ENCODE peak calls at places on chromosomes 5 and 9, in four cellular contexts. One of them, this sample, is unnamed.

GRCh38 chr5:60700347-60700815 is 415 bp upstream of the DEPDC1B start:
- DNase-seq in hepatocyte: no peak
- DNase-seq in A549: no peak
- DNase-seq in neural crest cell: no peak
- DNase-seq in this sample: peak; percentile 13

GRCh38 chr5:142777858-142778257 is 7.7 kb downstream of the ARHGAP26 start:
- DNase-seq in hepatocyte: no peak
- DNase-seq in A549: no peak
- DNase-seq in neural crest cell: no peak
- DNase-seq in this sample: no peak

GRCh38 chr9:129857207-129857606 is 21.9 kb downstream of the USP20 start:
- DNase-seq in hepatocyte: no peak
- DNase-seq in neural crest cell: no peak
- DNase-seq in A549: no peak
- DNase-seq in this sample: no peak

GRCh38 chr5:172334196-172334595 is 50.6 kb upstream of the UBTD2 start:
- DNase-seq in A549: peak; percentile 30
- DNase-seq in hepatocyte: no peak
- DNase-seq in neural crest cell: no peak
- DNase-seq in this sample: no peak

GRCh38 chr9:91223000-91223399 is 138.7 kb downstream of the AUH start:
- DNase-seq in A549: no peak
- DNase-seq in hepatocyte: no peak
- DNase-seq in neural crest cell: no peak
- DNase-seq in this sample: no peak

GRCh38 chr5:109297900-109298299 is 111.9 kb downstream of the PJA2 start:
- DNase-seq in A549: no peak
- DNase-seq in hepatocyte: no peak
- DNase-seq in neural crest cell: no peak
- DNase-seq in this sample: no peak

GRCh38 chr5:124661317-124662141 is 84.9 kb downstream of the ZNF608 start:
- DNase-seq in A549: peak; percentile 97
- DNase-seq in neural crest cell: no peak
- DNase-seq in hepatocyte: peak; percentile 85
- DNase-seq in this sample: peak; percentile 19

GRCh38 chr5:16736158-16736994 is 119.6 kb upstream of the RETREG1 start:
- DNase-seq in hepatocyte: peak; percentile 72
- DNase-seq in A549: no peak
- DNase-seq in neural crest cell: peak; percentile 46
- DNase-seq in this sample: no peak

GRCh38 chr5:51172853-51173635 is 210.2 kb upstream of the ISL1 start:
- DNase-seq in A549: no peak
- DNase-seq in neural crest cell: no peak
- DNase-seq in hepatocyte: no peak
- DNase-seq in this sample: no peak

GRCh38 chr5:169251685-169252084 is 49.3 kb downstream of the SLIT3 start:
- DNase-seq in A549: no peak
- DNase-seq in hepatocyte: no peak
- DNase-seq in neural crest cell: no peak
- DNase-seq in this sample: no peak

GRCh38 chr9:71506821-71507220 is 261.5 kb downstream of the CEMIP2 start:
- DNase-seq in hepatocyte: peak; percentile 52
- DNase-seq in neural crest cell: no peak
- DNase-seq in A549: peak; percentile 63
- DNase-seq in this sample: no peak

GRCh38 chr5:88322785-88323184 is 54.1 kb upstream of the TMEM161B start:
- DNase-seq in A549: no peak
- DNase-seq in hepatocyte: no peak
- DNase-seq in neural crest cell: no peak
- DNase-seq in this sample: no peak

GRCh38 chr9:137382728-137383452 is 40.1 kb downstream of the EXD3 start:
- DNase-seq in A549: no peak
- DNase-seq in neural crest cell: no peak
- DNase-seq in hepatocyte: no peak
- DNase-seq in this sample: no peak

GRCh38 chr9:109383356-109383755 is 62.5 kb upstream of the EPB41L4B start:
- DNase-seq in hepatocyte: no peak
- DNase-seq in A549: no peak
- DNase-seq in neural crest cell: no peak
- DNase-seq in this sample: no peak

GRCh38 chr9:137349471-137350033 is 47.5 kb upstream of the NRARP start:
- DNase-seq in hepatocyte: no peak
- DNase-seq in neural crest cell: no peak
- DNase-seq in A549: no peak
- DNase-seq in this sample: no peak

GRCh38 chr5:14508046-14508445 is 73.5 kb upstream of the OTULINL start:
- DNase-seq in hepatocyte: no peak
- DNase-seq in A549: no peak
- DNase-seq in neural crest cell: no peak
- DNase-seq in this sample: no peak

GRCh38 chr5:43121565-43122484 is 1.1 kb downstream of the ZNF131 start:
- DNase-seq in hepatocyte: peak; percentile 42
- DNase-seq in A549: peak; percentile 46
- DNase-seq in neural crest cell: peak; percentile 49
- DNase-seq in this sample: peak; percentile 32

GRCh38 chr9:124354364-124355031 is 60.7 kb downstream of the PSMB7 start:
- DNase-seq in A549: no peak
- DNase-seq in hepatocyte: no peak
- DNase-seq in neural crest cell: no peak
- DNase-seq in this sample: peak; percentile 11

GRCh38 chr5:148976569-148977321 is 86.1 kb downstream of the SH3TC2 start:
- DNase-seq in A549: no peak
- DNase-seq in neural crest cell: no peak
- DNase-seq in hepatocyte: no peak
- DNase-seq in this sample: no peak

GRCh38 chr9:38067892-38068615 is 973 bp downstream of the SHB start:
- DNase-seq in A549: no peak
- DNase-seq in neural crest cell: peak; percentile 12
- DNase-seq in hepatocyte: peak; percentile 42
- DNase-seq in this sample: no peak

GRCh38 chr5:28344803-28345433 is 1306.5 kb upstream of the CDH9 start:
- DNase-seq in hepatocyte: peak; percentile 74
- DNase-seq in A549: peak; percentile 45
- DNase-seq in neural crest cell: no peak
- DNase-seq in this sample: no peak

GRCh38 chr5:54460181-54460919 is 4.9 kb downstream of the HSPB3 start:
- DNase-seq in neural crest cell: no peak
- DNase-seq in hepatocyte: no peak
- DNase-seq in A549: peak; percentile 54
- DNase-seq in this sample: no peak

GRCh38 chr9:121185774-121186403 is 15.8 kb downstream of the RAB14 start:
- DNase-seq in A549: no peak
- DNase-seq in neural crest cell: no peak
- DNase-seq in hepatocyte: no peak
- DNase-seq in this sample: no peak

GRCh38 chr9:116377179-116377790 is 223.7 kb downstream of the PAPPA start:
- DNase-seq in A549: peak; percentile 48
- DNase-seq in hepatocyte: peak; percentile 13
- DNase-seq in neural crest cell: no peak
- DNase-seq in this sample: no peak

GRCh38 chr5:138148811-138149210 is 9.6 kb upstream of the NME5 start:
- DNase-seq in hepatocyte: no peak
- DNase-seq in A549: peak; percentile 67
- DNase-seq in neural crest cell: no peak
- DNase-seq in this sample: no peak

GRCh38 chr9:98879958-98880300 is 63.8 kb upstream of the COL15A1 start:
- DNase-seq in neural crest cell: no peak
- DNase-seq in hepatocyte: no peak
- DNase-seq in A549: no peak
- DNase-seq in this sample: no peak

GRCh38 chr5:165026971-165027370 is 1521.6 kb downstream of the MAT2B start:
- DNase-seq in A549: no peak
- DNase-seq in neural crest cell: no peak
- DNase-seq in hepatocyte: no peak
- DNase-seq in this sample: no peak

GRCh38 chr5:165031361-165031760 is 1525.9 kb downstream of the MAT2B start:
- DNase-seq in neural crest cell: no peak
- DNase-seq in hepatocyte: no peak
- DNase-seq in A549: no peak
- DNase-seq in this sample: no peak

DNA sequence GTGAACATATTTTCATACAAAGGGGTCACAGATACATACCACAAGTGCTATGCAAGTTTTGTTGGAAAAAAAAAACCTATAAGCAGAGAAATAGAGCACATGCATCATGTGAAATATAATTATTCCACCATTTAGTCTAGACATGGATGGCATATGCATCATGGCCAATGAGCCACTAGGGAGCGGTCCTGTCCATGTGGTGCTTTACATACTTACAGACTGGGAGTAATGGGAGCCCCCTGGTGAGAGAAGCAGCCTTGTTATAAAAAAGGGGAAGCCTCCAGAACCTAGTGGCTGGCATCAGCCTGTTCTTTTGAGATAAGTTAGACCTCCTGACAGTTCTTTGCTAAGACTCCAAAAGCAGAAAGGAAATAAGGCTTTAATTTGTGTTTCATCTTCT is 1524.1 kb downstream of the MAT2B start:
- DNase-seq in hepatocyte: peak; percentile 59
- DNase-seq in neural crest cell: no peak
- DNase-seq in A549: peak; percentile 31
- DNase-seq in this sample: no peak
- TF ChIP-seq CTCF in hepatocyte: peak; percentile 56
- TF ChIP-seq CTCF in neural crest cell: peak; percentile 49
- TF ChIP-seq CTCF in A549: no peak
- TF ChIP-seq CTCF in this sample: no peak

GRCh38 chr9:34125681-34126206 is 754 bp downstream of the DCAF12 start:
- DNase-seq in hepatocyte: peak; percentile 39
- DNase-seq in A549: peak; percentile 21
- DNase-seq in neural crest cell: no peak
- DNase-seq in this sample: no peak
- TF ChIP-seq CTCF in hepatocyte: peak; percentile 3
- TF ChIP-seq CTCF in A549: no peak
- TF ChIP-seq CTCF in neural crest cell: no peak
- TF ChIP-seq CTCF in this sample: no peak

GRCh38 chr9:21402387-21403247 is 6.3 kb upstream of the IFNA8 start:
- DNase-seq in neural crest cell: peak; percentile 33
- DNase-seq in hepatocyte: peak; percentile 20
- DNase-seq in A549: peak; percentile 48
- DNase-seq in this sample: peak; percentile 39
- TF ChIP-seq CTCF in neural crest cell: peak; percentile 24
- TF ChIP-seq CTCF in hepatocyte: peak; percentile 15
- TF ChIP-seq CTCF in A549: no peak
- TF ChIP-seq CTCF in this sample: peak; percentile 8

GRCh38 chr9:101034222-101034621 is 5.7 kb downstream of the PLPPR1 start:
- DNase-seq in A549: no peak
- DNase-seq in neural crest cell: no peak
- DNase-seq in hepatocyte: no peak
- DNase-seq in this sample: no peak

GRCh38 chr9:101035098-101035497 is 6.6 kb downstream of the PLPPR1 start:
- DNase-seq in A549: no peak
- DNase-seq in hepatocyte: no peak
- DNase-seq in neural crest cell: no peak
- DNase-seq in this sample: no peak

DNA sequence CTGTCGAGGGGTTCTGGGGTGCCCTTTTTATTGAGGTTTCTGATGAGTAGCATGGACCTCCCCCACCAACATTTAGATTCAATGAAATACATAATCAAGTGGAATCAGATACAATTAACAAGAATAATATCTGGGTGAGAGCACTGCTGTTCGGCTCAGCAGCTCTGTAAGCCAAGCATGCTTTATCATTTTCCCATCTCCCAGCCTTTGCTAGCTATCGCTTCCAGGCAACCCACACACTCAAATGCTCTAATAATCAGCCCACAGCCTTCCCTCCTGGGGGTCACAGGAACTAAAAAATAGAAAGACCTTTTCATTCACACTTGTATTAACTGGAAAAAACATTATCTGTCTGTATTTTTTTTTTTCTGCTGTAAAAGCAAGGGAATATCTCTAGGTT is 8.9 kb downstream of the PLPPR1 start:
- DNase-seq in neural crest cell: no peak
- DNase-seq in A549: no peak
- DNase-seq in hepatocyte: no peak
- DNase-seq in this sample: no peak
- TF ChIP-seq CTCF in neural crest cell: no peak
- TF ChIP-seq CTCF in A549: no peak
- TF ChIP-seq CTCF in hepatocyte: no peak
- TF ChIP-seq CTCF in this sample: no peak

GRCh38 chr9:75087279-75087823 is 604 bp downstream of the NMRK1 start:
- DNase-seq in A549: peak; percentile 37
- DNase-seq in hepatocyte: peak; percentile 42
- DNase-seq in neural crest cell: no peak
- DNase-seq in this sample: peak; percentile 31

GRCh38 chr9:75089369-75089766 is 1.1 kb downstream of the OSTF1 start:
- DNase-seq in hepatocyte: no peak
- DNase-seq in A549: no peak
- DNase-seq in neural crest cell: no peak
- DNase-seq in this sample: no peak

GRCh38 chr9:75087824-75088645 is at the start of the genes NMRK1 and OSTF1:
- DNase-seq in hepatocyte: peak; percentile 99
- DNase-seq in neural crest cell: peak; percentile 79
- DNase-seq in A549: peak; percentile 93
- DNase-seq in this sample: peak; percentile 93

GRCh38 chr9:75090579-75090978 is 2.3 kb downstream of the OSTF1 start:
- DNase-seq in hepatocyte: no peak
- DNase-seq in neural crest cell: no peak
- DNase-seq in A549: no peak
- DNase-seq in this sample: no peak

GRCh38 chr9:75088646-75089368 is 493 bp downstream of the OSTF1 start:
- DNase-seq in neural crest cell: no peak
- DNase-seq in A549: peak; percentile 54
- DNase-seq in hepatocyte: peak; percentile 77
- DNase-seq in this sample: peak; percentile 68
- TF ChIP-seq CTCF in neural crest cell: peak; percentile 47
- TF ChIP-seq CTCF in A549: no peak
- TF ChIP-seq CTCF in hepatocyte: peak; percentile 34
- TF ChIP-seq CTCF in this sample: no peak

GRCh38 chr5:40736103-40736875 is 19.5 kb downstream of the TTC33 start:
- DNase-seq in A549: peak; percentile 63
- DNase-seq in hepatocyte: peak; percentile 57
- DNase-seq in neural crest cell: no peak
- DNase-seq in this sample: peak; percentile 32
- TF ChIP-seq CTCF in A549: peak; percentile 89
- TF ChIP-seq CTCF in hepatocyte: peak; percentile 77
- TF ChIP-seq CTCF in neural crest cell: peak; percentile 81
- TF ChIP-seq CTCF in this sample: peak; percentile 59

DNA sequence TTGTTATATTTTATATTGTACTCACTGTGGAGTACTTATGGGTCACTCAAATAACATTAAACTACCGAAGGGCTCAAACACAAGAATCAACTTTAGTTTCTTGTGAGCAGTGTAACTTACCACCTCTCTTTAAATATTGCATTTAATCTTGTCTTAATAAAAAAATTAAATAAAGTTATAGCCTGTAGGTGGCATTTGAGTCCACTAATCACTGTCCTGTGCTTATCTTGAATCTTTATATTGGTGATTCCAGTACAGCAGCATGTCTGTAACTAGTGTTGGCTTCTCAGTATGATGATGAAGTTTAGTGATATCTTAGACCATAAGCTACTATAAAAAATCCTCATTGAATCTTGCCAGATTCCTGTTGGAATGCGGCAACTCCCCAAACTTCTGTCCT is 313.8 kb downstream of the FAM170A start:
- DNase-seq in neural crest cell: no peak
- DNase-seq in hepatocyte: no peak
- DNase-seq in A549: no peak
- DNase-seq in this sample: no peak
- TF ChIP-seq CTCF in neural crest cell: no peak
- TF ChIP-seq CTCF in hepatocyte: peak; percentile 31
- TF ChIP-seq CTCF in A549: peak; percentile 14
- TF ChIP-seq CTCF in this sample: no peak

This sample was measured in GM10248.